ENCODE peak calls at places on chromosomes 5 and 9, in six cellular contexts. Y is CD8-positive, alpha-beta memory T cell; G is fibroblast of the conjunctiva; M is activated CD8-positive, alpha-beta memory T cell treated with anti-CD3 and anti-CD28 coated beads for 48 hours; T is HL-60; I is stimulated activated CD4-positive, alpha-beta T cell treated with anti-CD3 and anti-CD28 coated beads, Interleukin-1b, Interleukin-23, amount 100 ng/mL, for 4 hours. B is an unnamed sample.

GRCh38 chr9:1050125-1050895 is at the start of gene DMRT2:
- DNase-seq in Y (no peak), G (peak; percentile 74), M (no peak), T (no peak), I (no peak), B (no peak)

GRCh38 chr9:18978188-18978587 is 54.8 kb downstream of the SAXO1 start:
- DNase-seq in Y (no peak), G (no peak), M (no peak), T (no peak), I (no peak), B (no peak)

GRCh38 chr9:101516655-101517054 is 17.0 kb upstream of the RNF20 start:
- DNase-seq in Y (no peak), G (no peak), M (no peak), T (no peak), I (no peak), B (no peak)

GRCh38 chr9:16964228-16964627 is 93.8 kb upstream of the BNC2 start:
- DNase-seq in Y (no peak), G (peak; percentile 99), M (no peak), T (no peak), I (no peak), B (no peak)

GRCh38 chr5:16378762-16379161 is 86.8 kb downstream of the ZNF622 start:
- DNase-seq in Y (no peak), G (no peak), M (no peak), T (no peak), I (no peak), B (no peak)

GRCh38 chr5:72408602-72409001 is 88.4 kb downstream of the PTCD2 start:
- DNase-seq in Y (no peak), G (peak; percentile 10), M (no peak), T (peak; percentile 7), I (no peak), B (no peak)

GRCh38 chr9:129400971-129401622 is 219.8 kb downstream of the C9orf50 start:
- DNase-seq in Y (no peak), G (no peak), M (no peak), T (no peak), I (no peak), B (no peak)

GRCh38 chr5:153094333-153094732 is 396.1 kb upstream of the GRIA1 start:
- DNase-seq in Y (no peak), G (no peak), M (no peak), T (no peak), I (no peak), B (no peak)

GRCh38 chr5:16897284-16897704 is 38.8 kb downstream of the MYO10 start:
- DNase-seq in Y (no peak), G (no peak), M (no peak), T (no peak), I (no peak), B (no peak)

GRCh38 chr5:71481441-71481840 is 26.0 kb downstream of the BDP1 start:
- DNase-seq in Y (no peak), G (no peak), M (no peak), T (no peak), I (no peak), B (no peak)

GRCh38 chr9:129597355-129598088 is 23.4 kb downstream of the C9orf50 start:
- DNase-seq in Y (no peak), G (no peak), M (no peak), T (no peak), I (no peak), B (no peak)

GRCh38 chr5:177444106-177445051 is 2.2 kb upstream of the PRR7 start:
- DNase-seq in Y (peak; percentile 38), G (no peak), M (no peak), T (peak; percentile 35), I (no peak), B (no peak)

GRCh38 chr9:68780377-68780707 is 75.3 kb downstream of the PIP5K1B start:
- DNase-seq in Y (no peak), G (no peak), M (no peak), T (no peak), I (no peak), B (no peak)

GRCh38 chr9:127360829-127361228 is 36.1 kb upstream of the SLC2A8 start:
- DNase-seq in Y (no peak), G (peak; percentile 8), M (no peak), T (peak; percentile 7), I (no peak), B (peak; percentile 63)

GRCh38 chr9:534886-535285 is 306.6 kb upstream of the DMRT1 start:
- DNase-seq in Y (no peak), G (no peak), M (no peak), T (no peak), I (no peak), B (no peak)

GRCh38 chr5:821504-821903 is 29.3 kb downstream of the ZDHHC11 start:
- DNase-seq in Y (no peak), G (no peak), M (no peak), T (no peak), I (no peak), B (no peak)

GRCh38 chr5:21452429-21452828 is 1400.7 kb downstream of the CDH12 start:
- DNase-seq in Y (no peak), G (peak; percentile 22), M (no peak), T (no peak), I (no peak), B (no peak)

GRCh38 chr5:177366528-177367322 is 9.0 kb downstream of the RGS14 start:
- DNase-seq in Y (no peak), G (peak; percentile 77), M (no peak), T (no peak), I (no peak), B (peak; percentile 97)

GRCh38 chr9:12935714-12936113 is 160.9 kb downstream of the LURAP1L start:
- DNase-seq in Y (no peak), G (peak; percentile 55), M (no peak), T (no peak), I (no peak), B (no peak)

GRCh38 chr9:15786616-15787015 is 233.8 kb downstream of the CCDC171 start:
- DNase-seq in Y (no peak), G (no peak), M (no peak), T (no peak), I (no peak), B (no peak)

GRCh38 chr9:128628471-128629048 is 28.1 kb downstream of the DYNC2I2 start:
- DNase-seq in Y (no peak), G (no peak), M (no peak), T (no peak), I (no peak), B (no peak)

GRCh38 chr5:38382898-38383297 is 124.5 kb downstream of the EGFLAM start:
- DNase-seq in Y (peak; percentile 8), G (peak; percentile 49), M (peak; percentile 20), T (peak; percentile 40), I (peak; percentile 21), B (peak; percentile 82)

GRCh38 chr5:53276825-53277224 is 167.3 kb upstream of the MOCS2 start:
- DNase-seq in Y (no peak), G (no peak), M (no peak), T (no peak), I (no peak), B (no peak)

GRCh38 chr9:89007041-89007440 is 15.8 kb downstream of the S1PR3 start:
- DNase-seq in Y (no peak), G (no peak), M (no peak), T (no peak), I (no peak), B (no peak)

B was measured in HEK293T.